ENCODE peak calls at places on chromosomes 7 and 10, in four cellular contexts. R is IMR-90, N is H1, I is H9. P is an unnamed sample.
A peak's percentile ranks its signal among the peaks of the same experiment; 100 is the strongest.

GRCh38 chr7:33903770-33904679 is 1.3 kb upstream of the BMPER start:
- DNase-seq in R (peak; percentile 45), N (peak; percentile 70), I (peak; percentile 61), P (peak; percentile 66)

GRCh38 chr10:34584164-34584563 is 230.9 kb downstream of the PARD3 start:
- DNase-seq in R (peak; percentile 95), N (no peak), I (no peak), P (peak; percentile 73)

GRCh38 chr10:133230387-133231195 is 574 bp downstream of the UTF1 start:
- DNase-seq in R (no peak), N (no peak), I (peak; percentile 62), P (no peak)

GRCh38 chr7:144069511-144069910 is at the start of gene OR2A25:
- DNase-seq in R (no peak), N (no peak), I (no peak), P (no peak)

GRCh38 chr7:135670179-135670578 is 7.9 kb downstream of the STMP1 start:
- DNase-seq in R (peak; percentile 86), N (no peak), I (no peak), P (peak; percentile 50)

GRCh38 chr10:31554556-31554955 is 235.5 kb downstream of the ZEB1 start:
- DNase-seq in R (peak; percentile 85), N (no peak), I (no peak), P (peak; percentile 87)

GRCh38 chr10:62817763-62818425 is 1.7 kb upstream of the EGR2 start:
- DNase-seq in R (peak; percentile 61), N (no peak), I (peak; percentile 89), P (peak; percentile 77)

GRCh38 chr7:29326872-29327271 is 132.3 kb downstream of the CHN2 start:
- DNase-seq in R (no peak), N (no peak), I (no peak), P (no peak)

GRCh38 chr7:4792537-4793126 is 17.2 kb downstream of the AP5Z1 start:
- DNase-seq in R (no peak), N (peak; percentile 71), I (peak; percentile 52), P (no peak)

GRCh38 chr10:61899045-61899444 is 2.5 kb upstream of the ARID5B start:
- DNase-seq in R (peak; percentile 85), N (no peak), I (no peak), P (peak; percentile 76)

GRCh38 chr10:20147679-20148078 is 331.4 kb downstream of the PLXDC2 start:
- DNase-seq in R (no peak), N (no peak), I (no peak), P (no peak)

GRCh38 chr10:1329622-1330021 is 273.4 kb downstream of the WDR37 start:
- DNase-seq in R (no peak), N (no peak), I (no peak), P (no peak)

GRCh38 chr10:1324914-1325313 is 268.7 kb downstream of the WDR37 start:
- DNase-seq in R (no peak), N (no peak), I (no peak), P (no peak)

GRCh38 chr10:1328951-1329614 is 272.9 kb downstream of the WDR37 start:
- DNase-seq in R (no peak), N (peak; percentile 13), I (no peak), P (no peak)

GRCh38 chr10:1328409-1328808 is 272.2 kb downstream of the WDR37 start:
- DNase-seq in R (no peak), N (peak; percentile 11), I (no peak), P (no peak)

GRCh38 chr10:1327759-1328158 is 271.6 kb downstream of the WDR37 start:
- DNase-seq in R (no peak), N (peak; percentile 33), I (no peak), P (no peak)
- H2AFZ ChIP-seq in R (no peak overlapping the region), N (no peak overlapping the region), I (no peak overlapping the region), P (no peak overlapping the region)

DNA sequence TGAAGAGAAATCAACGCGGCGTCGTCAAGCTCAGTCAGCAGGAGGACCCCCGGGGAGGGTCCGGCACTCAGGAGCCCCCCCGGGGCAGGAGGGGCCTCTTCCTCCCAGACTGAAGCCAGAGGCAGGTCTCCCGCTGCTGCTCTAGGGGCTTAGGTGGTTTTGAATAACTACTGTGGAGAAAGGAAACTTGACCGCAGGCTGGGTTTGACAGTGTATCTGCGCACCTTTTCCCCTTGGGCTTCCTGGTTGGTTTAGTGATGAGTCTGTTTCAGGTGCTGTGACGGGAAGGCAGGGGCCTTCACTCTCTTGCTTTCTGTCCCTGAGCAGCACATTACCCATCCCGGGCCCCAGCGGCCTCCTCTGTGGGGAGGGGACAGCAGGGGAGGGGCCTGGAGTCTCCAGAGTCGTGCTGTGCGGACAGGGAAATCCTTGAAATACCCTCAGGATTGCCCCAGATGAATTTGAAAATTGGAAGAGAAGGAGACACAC is 262.2 kb downstream of the ADARB2 start:
- DNase-seq in R (no peak), N (peak; percentile 45), I (no peak), P (no peak)
- H2AK5ac ChIP-seq in R (no peak overlapping the region), N (no peak overlapping the region), I (no peak overlapping the region), P (no peak overlapping the region)

GRCh38 chr7:12062062-12062461 is 149.0 kb upstream of the TMEM106B start:
- DNase-seq in R (no peak), N (no peak), I (no peak), P (no peak)
- H2AFZ ChIP-seq in R (no peak overlapping the region), N (no peak overlapping the region), I (no peak overlapping the region), P (no peak overlapping the region)

DNA sequence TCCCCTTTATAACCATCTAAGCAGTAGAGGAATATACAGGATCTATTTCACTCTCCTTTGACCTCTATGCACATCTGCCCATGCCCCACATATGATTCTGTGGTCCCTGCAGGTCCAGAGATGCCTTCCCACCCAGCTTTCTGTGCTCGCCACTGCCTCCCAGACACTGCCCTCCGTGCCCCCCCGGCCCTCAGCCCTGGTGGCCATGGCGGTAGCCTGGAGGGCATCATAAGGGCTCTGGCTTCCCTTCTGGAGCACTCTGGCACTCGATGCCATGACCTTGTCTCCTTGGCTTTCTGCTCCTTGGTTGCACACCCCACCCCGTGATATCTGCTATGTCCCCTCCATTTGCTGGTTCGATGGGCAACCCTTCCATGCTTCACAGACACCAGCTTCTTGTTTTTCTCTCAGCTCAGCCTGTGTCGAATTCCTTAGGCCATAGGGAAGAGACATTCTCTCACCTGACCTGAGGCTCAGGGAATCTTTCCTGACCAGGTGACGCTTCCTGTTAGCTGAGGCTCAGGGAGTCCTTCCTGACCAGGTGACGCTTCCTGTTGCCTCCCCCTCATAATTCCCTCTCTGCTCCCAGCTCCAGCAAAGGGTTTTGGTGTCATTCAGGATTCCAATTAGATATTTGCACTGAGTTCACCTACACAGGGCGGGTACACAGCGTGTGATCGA is 100.4 kb upstream of the GLI3 start:
- DNase-seq in R (no peak), N (no peak), I (no peak), P (no peak)
- H2AK5ac ChIP-seq in R (peak overlapping the region; percentile 15), N (no peak overlapping the region), I (no peak overlapping the region), P (no peak overlapping the region)

DNA sequence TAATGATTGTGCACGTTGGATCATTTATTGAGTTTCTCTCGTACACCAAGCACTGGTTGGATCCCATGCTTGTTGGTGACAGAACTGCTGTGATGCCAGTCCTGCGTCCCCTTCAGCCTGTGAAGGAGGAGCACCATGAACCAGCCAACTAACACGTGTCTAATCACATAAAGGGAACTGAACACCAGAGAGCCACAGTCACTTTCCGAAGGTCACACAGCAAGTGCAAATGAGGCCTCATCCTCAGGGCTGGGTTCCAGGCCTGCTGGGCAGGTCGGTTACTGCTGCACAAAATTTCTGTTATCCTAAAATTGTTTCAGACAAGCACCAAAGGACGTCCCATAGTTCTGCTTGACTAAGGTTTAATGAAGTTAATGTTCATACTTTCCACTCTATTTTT is 332.0 kb upstream of the ZNF32 start:
- DNase-seq in R (no peak), N (no peak), I (no peak), P (no peak)
- H2AFZ ChIP-seq in R (no peak overlapping the region), N (no peak overlapping the region), I (no peak overlapping the region), P (peak overlapping the region; percentile 46)

P was measured in mesenchymal stem cell.